ENCODE peak calls at places on chromosomes 16 and 17, in seven cellular contexts. One of them, this sample, is unnamed.

GRCh38 chr16:83953796-83954576 is 946 bp downstream of the OSGIN1 start:
- DNase-seq in cardiac fibroblast: peak
- DNase-seq in psoas muscle: no peak
- DNase-seq in K562: peak
- DNase-seq in fibroblast of the aortic adventitia: peak
- DNase-seq in upper lobe of left lung: peak
- DNase-seq in AG10803: peak
- DNase-seq in this sample: no peak

GRCh38 chr17:58351710-58352017 is 337 bp downstream of the SUPT4H1 start:
- DNase-seq in AG10803: no peak
- DNase-seq in cardiac fibroblast: peak
- DNase-seq in K562: no peak
- DNase-seq in fibroblast of the aortic adventitia: no peak
- DNase-seq in psoas muscle: no peak
- DNase-seq in upper lobe of left lung: no peak
- DNase-seq in this sample: no peak

GRCh38 chr17:70134777-70135176 is 34.6 kb upstream of the KCNJ2 start:
- DNase-seq in psoas muscle: no peak
- DNase-seq in upper lobe of left lung: no peak
- DNase-seq in AG10803: no peak
- DNase-seq in fibroblast of the aortic adventitia: no peak
- DNase-seq in K562: no peak
- DNase-seq in cardiac fibroblast: no peak
- DNase-seq in this sample: no peak

GRCh38 chr16:23941963-23942564 is 106.3 kb downstream of the PRKCB start:
- DNase-seq in AG10803: no peak
- DNase-seq in fibroblast of the aortic adventitia: no peak
- DNase-seq in upper lobe of left lung: no peak
- DNase-seq in psoas muscle: no peak
- DNase-seq in cardiac fibroblast: no peak
- DNase-seq in K562: no peak
- DNase-seq in this sample: no peak

GRCh38 chr16:89453662-89454321 is 36.6 kb downstream of the ANKRD11 start:
- DNase-seq in cardiac fibroblast: peak
- DNase-seq in AG10803: no peak
- DNase-seq in psoas muscle: peak
- DNase-seq in K562: peak
- DNase-seq in fibroblast of the aortic adventitia: peak
- DNase-seq in upper lobe of left lung: peak
- DNase-seq in this sample: peak

GRCh38 chr16:65657051-65657450 is 535.2 kb upstream of the CDH11 start:
- DNase-seq in fibroblast of the aortic adventitia: no peak
- DNase-seq in psoas muscle: no peak
- DNase-seq in upper lobe of left lung: no peak
- DNase-seq in cardiac fibroblast: peak
- DNase-seq in K562: no peak
- DNase-seq in AG10803: no peak
- DNase-seq in this sample: no peak

GRCh38 chr16:76947694-76948093 is 243.3 kb upstream of the MON1B start:
- DNase-seq in fibroblast of the aortic adventitia: peak
- DNase-seq in AG10803: no peak
- DNase-seq in upper lobe of left lung: no peak
- DNase-seq in psoas muscle: no peak
- DNase-seq in K562: no peak
- DNase-seq in cardiac fibroblast: peak
- DNase-seq in this sample: no peak

GRCh38 chr16:27805828-27806351 is 255.9 kb downstream of the KATNIP start:
- DNase-seq in K562: no peak
- DNase-seq in upper lobe of left lung: no peak
- DNase-seq in psoas muscle: no peak
- DNase-seq in fibroblast of the aortic adventitia: no peak
- DNase-seq in AG10803: no peak
- DNase-seq in cardiac fibroblast: no peak
- DNase-seq in this sample: no peak

GRCh38 chr17:83106036-83106577 is 26.7 kb downstream of the METRNL start:
- DNase-seq in fibroblast of the aortic adventitia: no peak
- DNase-seq in AG10803: peak
- DNase-seq in psoas muscle: no peak
- DNase-seq in upper lobe of left lung: no peak
- DNase-seq in K562: no peak
- DNase-seq in cardiac fibroblast: no peak
- DNase-seq in this sample: no peak

GRCh38 chr17:14297161-14297851 is 3.6 kb upstream of the HS3ST3B1 start:
- DNase-seq in psoas muscle: peak
- DNase-seq in AG10803: peak
- DNase-seq in fibroblast of the aortic adventitia: peak
- DNase-seq in K562: no peak
- DNase-seq in cardiac fibroblast: peak
- DNase-seq in upper lobe of left lung: peak
- DNase-seq in this sample: peak

GRCh38 chr17:36760425-36760824 is 159.0 kb downstream of the MRM1 start:
- DNase-seq in K562: no peak
- DNase-seq in AG10803: no peak
- DNase-seq in psoas muscle: no peak
- DNase-seq in fibroblast of the aortic adventitia: no peak
- DNase-seq in cardiac fibroblast: no peak
- DNase-seq in upper lobe of left lung: no peak
- DNase-seq in this sample: no peak

GRCh38 chr17:2215616-2216364 is 87.8 kb downstream of the SMG6 start:
- DNase-seq in K562: no peak
- DNase-seq in AG10803: peak
- DNase-seq in fibroblast of the aortic adventitia: peak
- DNase-seq in upper lobe of left lung: peak
- DNase-seq in psoas muscle: peak
- DNase-seq in cardiac fibroblast: peak
- DNase-seq in this sample: peak

GRCh38 chr17:68694791-68695485 is 93.8 kb upstream of the FAM20A start:
- DNase-seq in psoas muscle: no peak
- DNase-seq in cardiac fibroblast: peak
- DNase-seq in AG10803: peak
- DNase-seq in upper lobe of left lung: no peak
- DNase-seq in K562: no peak
- DNase-seq in fibroblast of the aortic adventitia: peak
- DNase-seq in this sample: no peak

GRCh38 chr17:45431531-45432404 is 902 bp downstream of the ARHGAP27 start:
- DNase-seq in fibroblast of the aortic adventitia: peak
- DNase-seq in cardiac fibroblast: peak
- DNase-seq in upper lobe of left lung: peak
- DNase-seq in psoas muscle: peak
- DNase-seq in K562: peak
- DNase-seq in AG10803: peak
- DNase-seq in this sample: peak

GRCh38 chr17:74282587-74283370 is 8.7 kb downstream of the DNAI2 start:
- DNase-seq in K562: peak
- DNase-seq in fibroblast of the aortic adventitia: peak
- DNase-seq in psoas muscle: no peak
- DNase-seq in upper lobe of left lung: no peak
- DNase-seq in cardiac fibroblast: no peak
- DNase-seq in AG10803: no peak
- DNase-seq in this sample: no peak

GRCh38 chr17:596287-596686 is 118.4 kb downstream of the VPS53 start:
- DNase-seq in fibroblast of the aortic adventitia: no peak
- DNase-seq in AG10803: no peak
- DNase-seq in K562: no peak
- DNase-seq in upper lobe of left lung: peak
- DNase-seq in psoas muscle: no peak
- DNase-seq in cardiac fibroblast: peak
- DNase-seq in this sample: no peak

GRCh38 chr17:46942441-46943217 is 19.7 kb downstream of the GOSR2 start:
- DNase-seq in upper lobe of left lung: peak
- DNase-seq in fibroblast of the aortic adventitia: peak
- DNase-seq in psoas muscle: peak
- DNase-seq in K562: peak
- DNase-seq in AG10803: peak
- DNase-seq in cardiac fibroblast: peak
- DNase-seq in this sample: peak

GRCh38 chr17:79990051-79990592 is 45.5 kb downstream of the TBC1D16 start:
- DNase-seq in cardiac fibroblast: no peak
- DNase-seq in fibroblast of the aortic adventitia: no peak
- DNase-seq in K562: no peak
- DNase-seq in psoas muscle: no peak
- DNase-seq in AG10803: no peak
- DNase-seq in upper lobe of left lung: no peak
- DNase-seq in this sample: no peak

GRCh38 chr17:79990704-79991103 is 45.0 kb downstream of the TBC1D16 start:
- DNase-seq in psoas muscle: no peak
- DNase-seq in cardiac fibroblast: no peak
- DNase-seq in AG10803: no peak
- DNase-seq in K562: no peak
- DNase-seq in upper lobe of left lung: no peak
- DNase-seq in fibroblast of the aortic adventitia: no peak
- DNase-seq in this sample: no peak

GRCh38 chr17:79991924-79992656 is 43.6 kb downstream of the TBC1D16 start:
- DNase-seq in fibroblast of the aortic adventitia: no peak
- DNase-seq in psoas muscle: no peak
- DNase-seq in cardiac fibroblast: no peak
- DNase-seq in upper lobe of left lung: no peak
- DNase-seq in K562: no peak
- DNase-seq in AG10803: no peak
- DNase-seq in this sample: peak

GRCh38 chr17:79992657-79993389 is 42.8 kb downstream of the TBC1D16 start:
- DNase-seq in cardiac fibroblast: no peak
- DNase-seq in fibroblast of the aortic adventitia: no peak
- DNase-seq in AG10803: no peak
- DNase-seq in K562: no peak
- DNase-seq in psoas muscle: no peak
- DNase-seq in upper lobe of left lung: no peak
- DNase-seq in this sample: no peak

GRCh38 chr17:79991140-79991923 is 44.3 kb downstream of the TBC1D16 start:
- DNase-seq in AG10803: peak
- DNase-seq in K562: peak
- DNase-seq in cardiac fibroblast: peak
- DNase-seq in psoas muscle: peak
- DNase-seq in upper lobe of left lung: peak
- DNase-seq in fibroblast of the aortic adventitia: peak
- DNase-seq in this sample: peak
- H3K4me3 ChIP-seq in AG10803: peak
- H3K4me3 ChIP-seq in K562: no peak
- H3K4me3 ChIP-seq in cardiac fibroblast: no peak
- H3K4me3 ChIP-seq in psoas muscle: peak
- H3K4me3 ChIP-seq in upper lobe of left lung: peak
- H3K4me3 ChIP-seq in fibroblast of the aortic adventitia: peak
- H3K4me3 ChIP-seq in this sample: peak

GRCh38 chr17:81027591-81028505 is 7.1 kb upstream of the BAIAP2 start:
- DNase-seq in K562: peak
- DNase-seq in fibroblast of the aortic adventitia: no peak
- DNase-seq in psoas muscle: peak
- DNase-seq in cardiac fibroblast: no peak
- DNase-seq in upper lobe of left lung: no peak
- DNase-seq in AG10803: no peak
- DNase-seq in this sample: no peak
- TF ChIP-seq CTCF in K562: no peak
- TF ChIP-seq CTCF in fibroblast of the aortic adventitia: no peak
- TF ChIP-seq CTCF in psoas muscle: no peak
- TF ChIP-seq CTCF in cardiac fibroblast: no peak
- TF ChIP-seq CTCF in upper lobe of left lung: no peak
- TF ChIP-seq CTCF in AG10803: no peak
- TF ChIP-seq CTCF in this sample: no peak

DNA sequence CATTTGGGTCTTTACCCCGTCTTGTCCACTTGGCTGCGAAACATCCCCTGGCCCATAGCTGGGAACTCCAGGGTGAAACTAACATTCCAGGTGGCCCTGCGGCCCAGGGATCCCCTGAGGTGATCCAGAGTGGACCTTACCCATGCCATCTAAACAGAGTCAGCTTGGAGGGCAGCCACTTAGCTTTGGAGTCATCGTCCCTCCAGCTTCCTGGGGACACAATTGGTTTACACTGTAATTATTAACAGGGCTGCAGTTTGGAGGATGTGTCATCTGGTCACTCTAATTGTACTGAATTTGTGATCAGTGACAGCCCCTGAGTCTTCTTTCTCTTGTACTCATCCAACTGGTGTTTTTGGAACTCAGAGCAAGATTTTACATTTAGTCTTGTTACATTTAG is 149.9 kb downstream of the ENGASE start:
- DNase-seq in psoas muscle: no peak
- DNase-seq in fibroblast of the aortic adventitia: no peak
- DNase-seq in cardiac fibroblast: no peak
- DNase-seq in upper lobe of left lung: no peak
- DNase-seq in K562: no peak
- DNase-seq in AG10803: no peak
- DNase-seq in this sample: no peak
- H3K4me3 ChIP-seq in psoas muscle: no peak
- H3K4me3 ChIP-seq in fibroblast of the aortic adventitia: no peak
- H3K4me3 ChIP-seq in cardiac fibroblast: no peak
- H3K4me3 ChIP-seq in upper lobe of left lung: no peak
- H3K4me3 ChIP-seq in K562: no peak
- H3K4me3 ChIP-seq in AG10803: no peak
- H3K4me3 ChIP-seq in this sample: no peak

GRCh38 chr17:43171761-43172487 is 910 bp downstream of the NBR1 start:
- DNase-seq in cardiac fibroblast: peak
- DNase-seq in upper lobe of left lung: peak
- DNase-seq in psoas muscle: no peak
- DNase-seq in K562: no peak
- DNase-seq in fibroblast of the aortic adventitia: peak
- DNase-seq in AG10803: peak
- DNase-seq in this sample: no peak

GRCh38 chr17:43175213-43176118 is 4.5 kb downstream of the NBR1 start:
- DNase-seq in fibroblast of the aortic adventitia: peak
- DNase-seq in K562: no peak
- DNase-seq in upper lobe of left lung: no peak
- DNase-seq in psoas muscle: no peak
- DNase-seq in cardiac fibroblast: peak
- DNase-seq in AG10803: peak
- DNase-seq in this sample: no peak

GRCh38 chr17:43170140-43170765 is 761 bp upstream of the NBR1 start:
- DNase-seq in psoas muscle: peak
- DNase-seq in AG10803: peak
- DNase-seq in K562: peak
- DNase-seq in cardiac fibroblast: peak
- DNase-seq in fibroblast of the aortic adventitia: peak
- DNase-seq in upper lobe of left lung: peak
- DNase-seq in this sample: peak

GRCh38 chr17:43169561-43170139 is 1.4 kb upstream of the NBR1 start:
- DNase-seq in upper lobe of left lung: no peak
- DNase-seq in fibroblast of the aortic adventitia: peak
- DNase-seq in AG10803: peak
- DNase-seq in cardiac fibroblast: peak
- DNase-seq in psoas muscle: peak
- DNase-seq in K562: peak
- DNase-seq in this sample: peak

GRCh38 chr17:43170766-43171681 is at the start of gene NBR1:
- DNase-seq in cardiac fibroblast: peak
- DNase-seq in psoas muscle: peak
- DNase-seq in fibroblast of the aortic adventitia: peak
- DNase-seq in K562: peak
- DNase-seq in upper lobe of left lung: peak
- DNase-seq in AG10803: peak
- DNase-seq in this sample: peak
- TF ChIP-seq CTCF in cardiac fibroblast: no peak
- TF ChIP-seq CTCF in psoas muscle: no peak
- TF ChIP-seq CTCF in fibroblast of the aortic adventitia: no peak
- TF ChIP-seq CTCF in K562: peak
- TF ChIP-seq CTCF in upper lobe of left lung: peak
- TF ChIP-seq CTCF in AG10803: peak
- TF ChIP-seq CTCF in this sample: peak

This sample was measured in left ventricle myocardium inferior.